ENCODE peak calls at places on chromosomes 16 and 17, in five cellular contexts. A is A549, J is sigmoid colon, Q is esophagus squamous epithelium, H is Peyer's patch. V is an unnamed sample.

GRCh38 chr17:73462830-73463229 is 151.0 kb upstream of the CDC42EP4 start:
- DNase-seq in A (no peak), J (no peak), Q (no peak), H (no peak), V (no peak)

GRCh38 chr17:44362964-44363612 is 565 bp downstream of the FAM171A2 start:
- DNase-seq in A (no peak), J (no peak), Q (no peak), H (no peak), V (no peak)

GRCh38 chr16:50763211-50763610 is 21.3 kb downstream of the CYLD start:
- DNase-seq in A (no peak), J (no peak), Q (no peak), H (no peak), V (no peak)

GRCh38 chr16:10877472-10877946 is 507 bp downstream of the CIITA start:
- DNase-seq in A (no peak), J (no peak), Q (no peak), H (no peak), V (no peak)

GRCh38 chr17:1714980-1715802 is 5.0 kb upstream of the TLCD2 start:
- DNase-seq in A (peak; percentile 90), J (peak; percentile 97), Q (no peak), H (peak; percentile 93), V (peak; percentile 94)

GRCh38 chr17:17114592-17115225 is 72.5 kb downstream of the MPRIP start:
- DNase-seq in A (no peak), J (no peak), Q (no peak), H (no peak), V (no peak)

GRCh38 chr17:58006563-58006923 is 503 bp downstream of the SRSF1 start:
- DNase-seq in A (peak; percentile 87), J (peak; percentile 89), Q (no peak), H (peak; percentile 78), V (peak; percentile 89)

GRCh38 chr17:34257299-34257985 is 2.4 kb downstream of the CCL2 start:
- DNase-seq in A (no peak), J (no peak), Q (no peak), H (no peak), V (no peak)

GRCh38 chr17:49439673-49440571 is 25.2 kb upstream of the PHB1 start:
- DNase-seq in A (no peak), J (no peak), Q (no peak), H (no peak), V (no peak)

GRCh38 chr17:13160281-13160680 is 142.5 kb upstream of the ELAC2 start:
- DNase-seq in A (no peak), J (no peak), Q (no peak), H (no peak), V (no peak)

GRCh38 chr16:12260647-12261262 is 284.2 kb downstream of the SNX29 start:
- DNase-seq in A (peak; percentile 71), J (no peak), Q (no peak), H (no peak), V (no peak)

GRCh38 chr16:4682616-4683254 is 10.6 kb upstream of the NUDT16L1 start:
- DNase-seq in A (peak; percentile 50), J (peak; percentile 77), Q (no peak), H (peak; percentile 74), V (peak; percentile 87)

GRCh38 chr16:10961231-10961630 is 16.9 kb downstream of the CLEC16A start:
- DNase-seq in A (no peak), J (peak; percentile 82), Q (no peak), H (no peak), V (no peak)

GRCh38 chr17:8125947-8126305 is 2.0 kb upstream of the HES7 start:
- DNase-seq in A (peak; percentile 75), J (no peak), Q (no peak), H (no peak), V (no peak)

GRCh38 chr17:8122923-8123694 is 797 bp downstream of the HES7 start:
- DNase-seq in A (peak; percentile 52), J (no peak), Q (no peak), H (no peak), V (no peak)

GRCh38 chr17:8123695-8124349 is at the start of gene HES7:
- DNase-seq in A (peak; percentile 62), J (peak; percentile 79), Q (no peak), H (no peak), V (no peak)

GRCh38 chr17:8125196-8125946 is 1.5 kb upstream of the HES7 start:
- DNase-seq in A (peak; percentile 81), J (peak; percentile 92), Q (no peak), H (peak; percentile 81), V (peak; percentile 89)

GRCh38 chr17:8124350-8125195 is 667 bp upstream of the HES7 start:
- DNase-seq in A (peak; percentile 53), J (no peak), Q (no peak), H (no peak), V (no peak)
- H3K4me1 ChIP-seq in A (peaks cover 19% of the 10 kb centered on the region), J (peaks cover 73% of the 10 kb centered on the region), Q (peaks cover 80% of the 10 kb centered on the region), H (peaks cover 66% of the 10 kb centered on the region), V (peaks cover 63% of the 10 kb centered on the region)

GRCh38 chr17:64504769-64505319 is 1.2 kb downstream of the DDX5 start:
- DNase-seq in A (peak; percentile 45), J (no peak), Q (no peak), H (no peak), V (no peak)

GRCh38 chr17:64506576-64507417 is at the start of gene CEP95:
- DNase-seq in A (no peak), J (peak; percentile 99), Q (peak; percentile 98), H (peak; percentile 92), V (peak; percentile 98)

GRCh38 chr17:64505320-64506200 is 529 bp downstream of the DDX5 start:
- DNase-seq in A (peak; percentile 84), J (peak; percentile 97), Q (peak; percentile 76), H (peak; percentile 94), V (peak; percentile 97)

GRCh38 chr17:64507418-64507766 is 615 bp downstream of the CEP95 start:
- DNase-seq in A (peak; percentile 76), J (no peak), Q (no peak), H (no peak), V (no peak)

GRCh38 chr17:64506201-64506575 is at the start of gene DDX5:
- DNase-seq in A (peak; percentile 99), J (peak; percentile 99), Q (peak; percentile 98), H (peak; percentile 99), V (peak; percentile 98)
- TF ChIP-seq POLR2A in A (peak; percentile 100), J (peak; percentile 97), Q (peak; percentile 96), H (peak; percentile 99), V (peak; percentile 95)

GRCh38 chr17:75549246-75550138 is 24.0 kb downstream of the LLGL2 start:
- DNase-seq in A (peak; percentile 70), J (no peak), Q (no peak), H (peak; percentile 89), V (no peak)

GRCh38 chr17:75548839-75549238 is 23.3 kb downstream of the LLGL2 start:
- DNase-seq in A (no peak), J (no peak), Q (no peak), H (no peak), V (no peak)

GRCh38 chr17:75544250-75544649 is 18.8 kb downstream of the LLGL2 start:
- DNase-seq in A (no peak), J (no peak), Q (no peak), H (no peak), V (no peak)

GRCh38 chr17:75546181-75546580 is 20.7 kb downstream of the LLGL2 start:
- DNase-seq in A (no peak), J (no peak), Q (no peak), H (no peak), V (no peak)

GRCh38 chr17:75547091-75547490 is 21.6 kb downstream of the LLGL2 start:
- DNase-seq in A (no peak), J (no peak), Q (no peak), H (no peak), V (no peak)
- H3K4me1 ChIP-seq in A (peaks cover 26% of the 10 kb centered on the region), J (no peaks in the 10 kb centered on the region), Q (peaks cover 54% of the 10 kb centered on the region), H (peaks cover 21% of the 10 kb centered on the region), V (peaks cover 23% of the 10 kb centered on the region)

DNA sequence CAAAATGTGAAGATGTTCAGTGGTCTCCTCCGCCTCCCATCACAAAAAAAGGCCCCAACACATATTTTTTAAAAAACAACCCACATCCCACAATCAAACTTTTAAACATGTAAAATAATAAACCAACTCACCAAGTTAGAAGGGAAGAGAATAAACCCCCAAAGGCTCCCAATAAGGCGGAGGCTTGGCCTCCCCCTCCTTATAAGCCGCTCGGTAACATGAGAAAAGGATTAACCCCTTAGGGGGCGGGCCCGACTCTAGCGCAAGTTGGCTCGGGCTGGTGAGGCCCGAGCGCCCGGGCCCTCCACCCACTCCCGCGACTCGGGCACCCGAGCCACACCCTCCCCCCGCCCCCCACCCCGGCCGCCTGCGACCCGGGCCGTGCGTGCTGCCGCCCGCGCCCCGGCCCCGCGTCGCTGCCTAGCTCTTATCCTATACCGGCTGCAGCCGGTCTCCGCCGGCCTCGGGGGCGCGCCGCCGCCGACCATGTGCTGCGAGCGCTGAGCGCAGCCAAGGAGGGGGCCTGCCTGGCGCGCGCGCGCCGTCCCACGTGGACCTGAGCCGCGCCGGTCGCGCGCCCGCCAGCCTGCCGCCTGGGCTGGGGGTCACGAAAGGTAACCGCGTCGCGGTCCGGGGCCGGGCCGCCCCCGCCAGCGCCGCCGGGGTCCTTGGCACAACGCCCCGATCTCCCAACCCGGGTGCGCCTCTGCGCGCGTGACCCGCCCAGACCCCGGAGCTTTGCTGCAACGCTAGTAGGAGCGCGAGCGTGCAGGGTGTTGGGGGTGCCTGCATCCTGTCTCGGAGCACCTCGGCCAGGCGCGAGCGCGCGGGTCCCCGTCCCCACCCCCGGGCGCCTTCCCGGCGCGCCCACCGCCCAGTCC is at the start of the genes ARSG and SLC16A6:
- DNase-seq in A (peak; percentile 65), J (no peak), Q (no peak), H (peak; percentile 66), V (peak; percentile 97)
- TF ChIP-seq POLR2A in A (peak; percentile 58), J (no peak), Q (no peak), H (no peak), V (no peak)

GRCh38 chr17:81418710-81419332 is 23.6 kb downstream of the BAHCC1 start:
- DNase-seq in A (peak; percentile 84), J (no peak), Q (no peak), H (no peak), V (no peak)
- H3K4me1 ChIP-seq in A (peaks cover 71% of the 10 kb centered on the region), J (peaks cover 67% of the 10 kb centered on the region), Q (peaks cover 74% of the 10 kb centered on the region), H (peaks cover 61% of the 10 kb centered on the region), V (peaks cover 26% of the 10 kb centered on the region)